ENCODE peak calls at places on chromosomes 4 and X, in nine cellular contexts. N is osteocyte, A is GM12865, M is cardiac fibroblast, U is BJ, X is hepatocyte, L is OCI-LY7, I is BE2C, B is PC-9. Y is an unnamed sample.

GRCh38 chr4:2931765-2932560 is 31.2 kb downstream of the NOP14 start:
- DNase-seq in N (no peak), A (peak; percentile 89), M (no peak), U (no peak), X (no peak), L (peak; percentile 82), I (no peak), B (no peak), Y (no peak)

GRCh38 chrX:97563531-97564133 is 679.9 kb downstream of the RPA4 start:
- DNase-seq in N (no peak), A (peak; percentile 81), M (peak; percentile 73), U (peak; percentile 14), X (peak; percentile 55), L (peak; percentile 52), I (no peak), B (no peak), Y (no peak)

GRCh38 chr4:55312491-55313101 is 33.4 kb upstream of the SRD5A3 start:
- DNase-seq in N (no peak), A (peak; percentile 55), M (peak; percentile 71), U (peak; percentile 9), X (peak; percentile 54), L (peak; percentile 50), I (peak; percentile 37), B (no peak), Y (no peak)

GRCh38 chr4:156756118-156756517 is 215.5 kb downstream of the PDGFC start:
- DNase-seq in N (no peak), A (no peak), M (peak; percentile 40), U (no peak), X (no peak), L (no peak), I (no peak), B (no peak), Y (no peak)

GRCh38 chrX:132651411-132652086 is 162.7 kb upstream of the MBNL3 start:
- DNase-seq in N (no peak), A (no peak), M (no peak), U (no peak), X (no peak), L (no peak), I (no peak), B (peak; percentile 21), Y (no peak)

GRCh38 chrX:80174925-80175574 is 160.5 kb downstream of the TBX22 start:
- DNase-seq in N (no peak), A (no peak), M (peak; percentile 68), U (no peak), X (peak; percentile 12), L (no peak), I (no peak), B (no peak), Y (no peak)

GRCh38 chr4:26884486-26884988 is 23.9 kb downstream of the STIM2 start:
- DNase-seq in N (no peak), A (peak; percentile 75), M (no peak), U (no peak), X (no peak), L (peak; percentile 76), I (no peak), B (no peak), Y (no peak)

GRCh38 chrX:38112566-38112965 is 106.2 kb downstream of the SYTL5 start:
- DNase-seq in N (no peak), A (no peak), M (no peak), U (no peak), X (no peak), L (peak; percentile 5), I (no peak), B (no peak), Y (no peak)

GRCh38 chr4:80264352-80264647 is 2.2 kb upstream of the FGF5 start:
- DNase-seq in N (no peak), A (no peak), M (no peak), U (no peak), X (no peak), L (no peak), I (no peak), B (no peak), Y (no peak)

GRCh38 chr4:80264825-80265224 is 1.6 kb upstream of the FGF5 start:
- DNase-seq in N (no peak), A (no peak), M (no peak), U (no peak), X (no peak), L (no peak), I (no peak), B (no peak), Y (no peak)

GRCh38 chr4:80265571-80266266 is 745 bp upstream of the FGF5 start:
- DNase-seq in N (no peak), A (no peak), M (peak; percentile 63), U (peak; percentile 47), X (peak; percentile 52), L (no peak), I (no peak), B (no peak), Y (no peak)

GRCh38 chr4:80261989-80262600 is 4.4 kb upstream of the FGF5 start:
- DNase-seq in N (no peak), A (no peak), M (no peak), U (no peak), X (no peak), L (no peak), I (no peak), B (no peak), Y (no peak)

GRCh38 chr4:80263541-80264351 is 2.7 kb upstream of the FGF5 start:
- DNase-seq in N (no peak), A (no peak), M (no peak), U (no peak), X (no peak), L (no peak), I (no peak), B (no peak), Y (no peak)
- TF ChIP-seq CTCF in N (no peak), A (no peak), M (no peak), U (no peak), X (no peak), L (no peak), I (no peak), B (no peak), Y (peak; percentile 20)

DNA sequence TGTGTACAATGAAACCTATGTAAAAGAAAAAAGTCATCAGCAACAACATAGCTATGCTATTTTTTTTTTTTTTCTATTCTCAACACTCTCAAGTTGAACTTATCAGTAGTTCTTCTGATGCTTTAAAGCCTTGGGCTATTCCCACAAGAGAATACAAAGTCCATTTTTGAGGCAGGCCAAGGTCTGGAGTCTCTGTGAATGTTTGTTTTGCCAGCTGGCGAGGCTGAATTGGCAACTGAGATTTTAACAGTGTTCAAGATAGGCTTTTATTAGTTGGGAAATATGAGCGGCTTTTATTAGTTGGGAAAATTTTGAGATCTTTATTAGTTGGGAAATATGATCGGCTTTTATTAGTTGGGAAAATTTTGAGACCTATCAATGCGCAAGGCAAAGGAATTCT is 336.6 kb downstream of the SLITRK2 start:
- DNase-seq in N (no peak), A (no peak), M (no peak), U (no peak), X (peak; percentile 19), L (no peak), I (no peak), B (no peak), Y (no peak)
- TF ChIP-seq CTCF in N (no peak), A (no peak), M (no peak), U (no peak), X (no peak), L (no peak), I (no peak), B (no peak), Y (no peak)

DNA sequence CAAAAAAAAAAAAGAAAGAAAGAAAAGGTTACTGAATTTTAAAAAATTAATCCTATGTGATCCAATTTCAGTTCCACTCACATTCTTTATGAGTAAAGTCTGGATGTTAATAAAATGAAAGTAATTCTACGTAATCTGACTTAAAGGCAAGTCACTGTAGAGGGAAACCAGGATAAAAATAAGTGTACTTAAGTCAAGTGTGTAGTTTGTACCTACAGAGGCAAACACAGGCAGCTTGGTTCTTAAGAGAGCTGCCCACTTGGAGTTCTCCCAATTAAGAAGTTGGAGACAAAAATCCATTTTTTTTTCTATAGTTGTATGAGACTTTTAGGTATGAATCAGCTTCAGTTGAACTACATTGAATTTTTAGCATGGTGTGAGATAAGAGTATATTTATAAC is 7.0 kb upstream of the LRAT start:
- DNase-seq in N (no peak), A (no peak), M (no peak), U (no peak), X (no peak), L (no peak), I (no peak), B (no peak), Y (no peak)
- TF ChIP-seq CTCF in N (no peak), A (no peak), M (no peak), U (no peak), X (no peak), L (no peak), I (no peak), B (no peak), Y (no peak)

DNA sequence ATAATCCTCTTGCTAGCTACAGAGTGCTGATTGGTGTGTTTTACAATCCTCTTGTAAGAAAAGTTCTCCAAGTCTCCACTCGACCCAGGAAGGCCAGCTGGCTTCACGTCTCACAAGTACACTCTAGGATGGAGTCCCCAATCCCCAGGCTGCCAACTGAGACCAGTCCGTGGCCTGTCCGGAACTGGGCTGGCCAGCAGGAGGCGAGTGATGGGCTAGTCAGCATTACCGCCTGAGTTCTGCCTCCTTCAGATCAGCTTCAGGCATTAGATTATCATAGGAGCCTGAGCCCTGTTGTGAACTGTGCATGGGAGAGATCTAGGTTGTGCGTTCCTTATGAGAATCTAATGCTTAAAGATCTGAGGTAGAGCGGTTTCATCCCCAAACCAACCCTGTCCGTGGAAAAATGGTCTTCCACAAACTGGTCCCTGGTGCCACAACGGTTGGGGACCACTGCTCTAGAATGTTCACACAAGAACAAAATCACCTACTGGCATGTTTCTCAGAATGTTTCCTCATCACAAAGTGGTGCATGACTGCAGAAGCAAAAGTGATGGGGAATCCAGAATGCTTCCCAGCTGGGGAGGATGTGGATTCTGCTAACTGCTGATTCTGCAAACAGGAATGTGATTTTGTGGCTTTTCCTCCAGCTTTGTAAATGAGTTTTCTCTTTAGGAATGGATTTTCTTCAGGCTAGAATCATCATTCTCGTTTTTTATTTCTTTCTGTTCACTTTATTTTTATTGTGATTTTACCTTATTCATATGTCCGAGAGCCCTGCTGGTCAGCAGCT is 40.9 kb downstream of the SEPTIN11 start:
- DNase-seq in N (no peak), A (no peak), M (peak; percentile 76), U (peak; percentile 90), X (no peak), L (no peak), I (no peak), B (no peak), Y (no peak)
- TF ChIP-seq CTCF in N (no peak), A (no peak), M (no peak), U (no peak), X (no peak), L (no peak), I (no peak), B (no peak), Y (no peak)